ENCODE peak calls at places on chromosomes 1 and 21, in eight cellular contexts. One of them, this sample, is unnamed.

GRCh38 chr1:54794401-54795099 is 6.6 kb downstream of the TTC22 start:
- DNase-seq in DND-41: no peak
- DNase-seq in PC-9: peak
- DNase-seq in kidney: no peak
- DNase-seq in naive thymus-derived CD4-positive, alpha-beta T cell: no peak
- DNase-seq in GM06990: no peak
- DNase-seq in SK-N-MC: no peak
- DNase-seq in brain microvascular endothelial cell: no peak
- DNase-seq in this sample: no peak

GRCh38 chr1:183993132-183993531 is 44.4 kb downstream of the COLGALT2 start:
- DNase-seq in DND-41: no peak
- DNase-seq in PC-9: no peak
- DNase-seq in kidney: no peak
- DNase-seq in naive thymus-derived CD4-positive, alpha-beta T cell: no peak
- DNase-seq in GM06990: no peak
- DNase-seq in SK-N-MC: no peak
- DNase-seq in brain microvascular endothelial cell: no peak
- DNase-seq in this sample: peak

GRCh38 chr1:91872560-91873081 is 13.3 kb downstream of the TGFBR3 start:
- DNase-seq in DND-41: peak
- DNase-seq in PC-9: peak
- DNase-seq in kidney: no peak
- DNase-seq in naive thymus-derived CD4-positive, alpha-beta T cell: no peak
- DNase-seq in GM06990: no peak
- DNase-seq in SK-N-MC: no peak
- DNase-seq in brain microvascular endothelial cell: no peak
- DNase-seq in this sample: peak

GRCh38 chr21:14945176-14945575 is 119.6 kb downstream of the NRIP1 start:
- DNase-seq in DND-41: no peak
- DNase-seq in PC-9: no peak
- DNase-seq in kidney: no peak
- DNase-seq in naive thymus-derived CD4-positive, alpha-beta T cell: no peak
- DNase-seq in GM06990: no peak
- DNase-seq in SK-N-MC: no peak
- DNase-seq in brain microvascular endothelial cell: no peak
- DNase-seq in this sample: no peak

GRCh38 chr1:99645199-99645598 is 714 bp upstream of the PALMD start:
- DNase-seq in DND-41: no peak
- DNase-seq in PC-9: peak
- DNase-seq in kidney: no peak
- DNase-seq in naive thymus-derived CD4-positive, alpha-beta T cell: no peak
- DNase-seq in GM06990: no peak
- DNase-seq in SK-N-MC: no peak
- DNase-seq in brain microvascular endothelial cell: no peak
- DNase-seq in this sample: no peak

GRCh38 chr1:81554534-81554933 is 246.2 kb upstream of the ADGRL2 start:
- DNase-seq in DND-41: no peak
- DNase-seq in PC-9: no peak
- DNase-seq in kidney: no peak
- DNase-seq in naive thymus-derived CD4-positive, alpha-beta T cell: no peak
- DNase-seq in GM06990: no peak
- DNase-seq in SK-N-MC: no peak
- DNase-seq in brain microvascular endothelial cell: no peak
- DNase-seq in this sample: no peak

GRCh38 chr1:93768380-93768863 is 86.8 kb upstream of the BCAR3 start:
- DNase-seq in DND-41: no peak
- DNase-seq in PC-9: no peak
- DNase-seq in kidney: no peak
- DNase-seq in naive thymus-derived CD4-positive, alpha-beta T cell: no peak
- DNase-seq in GM06990: no peak
- DNase-seq in SK-N-MC: peak
- DNase-seq in brain microvascular endothelial cell: no peak
- DNase-seq in this sample: no peak

GRCh38 chr1:218346391-218347204 is 1.5 kb downstream of the TGFB2 start:
- DNase-seq in DND-41: no peak
- DNase-seq in PC-9: peak
- DNase-seq in kidney: peak
- DNase-seq in naive thymus-derived CD4-positive, alpha-beta T cell: no peak
- DNase-seq in GM06990: peak
- DNase-seq in SK-N-MC: no peak
- DNase-seq in brain microvascular endothelial cell: no peak
- DNase-seq in this sample: no peak

GRCh38 chr1:216183427-216183826 is 239.8 kb downstream of the USH2A start:
- DNase-seq in DND-41: no peak
- DNase-seq in PC-9: no peak
- DNase-seq in kidney: no peak
- DNase-seq in naive thymus-derived CD4-positive, alpha-beta T cell: no peak
- DNase-seq in GM06990: no peak
- DNase-seq in SK-N-MC: no peak
- DNase-seq in brain microvascular endothelial cell: no peak
- DNase-seq in this sample: no peak

GRCh38 chr1:24540051-24540905 is 15.6 kb upstream of the NCMAP start:
- DNase-seq in DND-41: no peak
- DNase-seq in PC-9: no peak
- DNase-seq in kidney: no peak
- DNase-seq in naive thymus-derived CD4-positive, alpha-beta T cell: no peak
- DNase-seq in GM06990: no peak
- DNase-seq in SK-N-MC: no peak
- DNase-seq in brain microvascular endothelial cell: no peak
- DNase-seq in this sample: no peak

GRCh38 chr1:38800720-38801671 is 58.6 kb downstream of the RRAGC start:
- DNase-seq in DND-41: no peak
- DNase-seq in PC-9: no peak
- DNase-seq in kidney: no peak
- DNase-seq in naive thymus-derived CD4-positive, alpha-beta T cell: no peak
- DNase-seq in GM06990: no peak
- DNase-seq in SK-N-MC: no peak
- DNase-seq in brain microvascular endothelial cell: no peak
- DNase-seq in this sample: no peak

GRCh38 chr1:186806477-186806876 is 22.3 kb upstream of the PLA2G4A start:
- DNase-seq in DND-41: no peak
- DNase-seq in PC-9: no peak
- DNase-seq in kidney: no peak
- DNase-seq in naive thymus-derived CD4-positive, alpha-beta T cell: no peak
- DNase-seq in GM06990: no peak
- DNase-seq in SK-N-MC: no peak
- DNase-seq in brain microvascular endothelial cell: peak
- DNase-seq in this sample: peak

GRCh38 chr1:182259229-182259872 is 132.2 kb downstream of the GLUL start:
- DNase-seq in DND-41: peak
- DNase-seq in PC-9: peak
- DNase-seq in kidney: no peak
- DNase-seq in naive thymus-derived CD4-positive, alpha-beta T cell: peak
- DNase-seq in GM06990: peak
- DNase-seq in SK-N-MC: peak
- DNase-seq in brain microvascular endothelial cell: no peak
- DNase-seq in this sample: peak

DNA sequence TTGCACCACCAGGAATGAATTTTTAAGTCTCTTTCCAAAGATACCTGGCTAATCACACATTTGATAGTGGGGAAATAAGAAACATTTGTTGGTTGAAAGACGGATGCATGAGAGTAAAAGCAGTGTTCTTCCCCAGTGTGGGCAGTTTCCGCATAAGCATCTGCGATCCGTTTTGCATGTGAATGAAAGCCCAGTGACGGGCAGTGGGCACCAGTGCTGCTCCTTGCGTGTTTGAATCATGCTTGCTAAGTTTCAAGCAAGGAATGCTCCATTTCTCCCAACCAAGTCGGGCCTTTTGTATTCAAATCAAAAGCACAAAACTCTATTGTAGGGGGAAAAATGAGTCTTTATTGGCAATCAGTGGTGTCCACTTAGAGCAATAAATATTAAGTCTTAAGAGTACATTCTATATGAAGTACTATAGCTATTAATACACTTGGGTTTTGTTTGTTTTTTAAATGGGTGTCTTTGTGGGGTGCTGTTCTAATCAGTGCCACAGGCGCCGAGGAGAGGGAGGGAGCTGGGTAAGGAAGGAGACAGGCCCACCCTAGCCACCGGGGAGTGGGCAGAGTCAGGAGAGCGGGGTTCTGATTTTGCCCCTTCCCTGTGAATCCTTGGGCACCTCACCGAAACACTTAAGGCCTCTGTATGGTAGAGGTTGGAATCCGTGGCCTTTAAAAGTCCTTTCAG is 750 bp upstream of the PTGFRN start:
- DNase-seq in DND-41: no peak
- DNase-seq in PC-9: no peak
- DNase-seq in kidney: no peak
- DNase-seq in naive thymus-derived CD4-positive, alpha-beta T cell: no peak
- DNase-seq in GM06990: no peak
- DNase-seq in SK-N-MC: no peak
- DNase-seq in brain microvascular endothelial cell: no peak
- DNase-seq in this sample: no peak
- H3K4me3 ChIP-seq in DND-41: no peak
- H3K4me3 ChIP-seq in PC-9: peak
- H3K4me3 ChIP-seq in kidney: no peak
- H3K4me3 ChIP-seq in naive thymus-derived CD4-positive, alpha-beta T cell: no peak
- H3K4me3 ChIP-seq in GM06990: no peak
- H3K4me3 ChIP-seq in SK-N-MC: peak
- H3K4me3 ChIP-seq in brain microvascular endothelial cell: peak
- H3K4me3 ChIP-seq in this sample: no peak

GRCh38 chr1:66333463-66334232 is 200.3 kb upstream of the SGIP1 start:
- DNase-seq in DND-41: no peak
- DNase-seq in PC-9: no peak
- DNase-seq in kidney: peak
- DNase-seq in naive thymus-derived CD4-positive, alpha-beta T cell: no peak
- DNase-seq in GM06990: no peak
- DNase-seq in SK-N-MC: no peak
- DNase-seq in brain microvascular endothelial cell: no peak
- DNase-seq in this sample: no peak

GRCh38 chr1:66335125-66335524 is 198.8 kb upstream of the SGIP1 start:
- DNase-seq in DND-41: no peak
- DNase-seq in PC-9: no peak
- DNase-seq in kidney: no peak
- DNase-seq in naive thymus-derived CD4-positive, alpha-beta T cell: no peak
- DNase-seq in GM06990: no peak
- DNase-seq in SK-N-MC: no peak
- DNase-seq in brain microvascular endothelial cell: no peak
- DNase-seq in this sample: no peak

GRCh38 chr1:66332524-66332853 is 201.5 kb upstream of the SGIP1 start:
- DNase-seq in DND-41: no peak
- DNase-seq in PC-9: no peak
- DNase-seq in kidney: no peak
- DNase-seq in naive thymus-derived CD4-positive, alpha-beta T cell: no peak
- DNase-seq in GM06990: no peak
- DNase-seq in SK-N-MC: no peak
- DNase-seq in brain microvascular endothelial cell: no peak
- DNase-seq in this sample: no peak

GRCh38 chr1:66335859-66336640 is 197.9 kb upstream of the SGIP1 start:
- DNase-seq in DND-41: no peak
- DNase-seq in PC-9: no peak
- DNase-seq in kidney: peak
- DNase-seq in naive thymus-derived CD4-positive, alpha-beta T cell: peak
- DNase-seq in GM06990: peak
- DNase-seq in SK-N-MC: no peak
- DNase-seq in brain microvascular endothelial cell: peak
- DNase-seq in this sample: no peak

DNA sequence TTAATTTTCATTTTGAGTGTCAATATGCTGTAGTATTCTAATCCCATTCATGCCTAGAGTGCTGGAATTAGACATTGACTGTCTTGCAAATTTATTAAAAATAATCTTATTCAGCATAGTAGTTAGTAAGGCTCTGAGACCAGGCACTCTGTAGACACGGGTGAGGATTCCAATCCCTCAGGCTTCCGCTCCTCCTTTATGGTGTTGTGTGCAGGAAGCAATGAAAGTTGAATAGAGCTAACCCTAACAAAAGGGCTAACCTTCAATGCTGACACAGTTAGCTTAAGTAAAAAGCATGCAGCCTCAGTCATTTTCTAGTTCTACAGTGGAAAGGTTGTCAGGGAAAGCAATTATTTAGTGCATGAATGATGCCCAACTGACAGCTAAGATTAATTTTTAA is 199.6 kb upstream of the SGIP1 start:
- DNase-seq in DND-41: no peak
- DNase-seq in PC-9: no peak
- DNase-seq in kidney: no peak
- DNase-seq in naive thymus-derived CD4-positive, alpha-beta T cell: no peak
- DNase-seq in GM06990: no peak
- DNase-seq in SK-N-MC: no peak
- DNase-seq in brain microvascular endothelial cell: no peak
- DNase-seq in this sample: no peak
- H3K4me3 ChIP-seq in DND-41: no peak
- H3K4me3 ChIP-seq in PC-9: no peak
- H3K4me3 ChIP-seq in kidney: peak
- H3K4me3 ChIP-seq in naive thymus-derived CD4-positive, alpha-beta T cell: peak
- H3K4me3 ChIP-seq in GM06990: peak
- H3K4me3 ChIP-seq in SK-N-MC: peak
- H3K4me3 ChIP-seq in brain microvascular endothelial cell: no peak
- H3K4me3 ChIP-seq in this sample: no peak

DNA sequence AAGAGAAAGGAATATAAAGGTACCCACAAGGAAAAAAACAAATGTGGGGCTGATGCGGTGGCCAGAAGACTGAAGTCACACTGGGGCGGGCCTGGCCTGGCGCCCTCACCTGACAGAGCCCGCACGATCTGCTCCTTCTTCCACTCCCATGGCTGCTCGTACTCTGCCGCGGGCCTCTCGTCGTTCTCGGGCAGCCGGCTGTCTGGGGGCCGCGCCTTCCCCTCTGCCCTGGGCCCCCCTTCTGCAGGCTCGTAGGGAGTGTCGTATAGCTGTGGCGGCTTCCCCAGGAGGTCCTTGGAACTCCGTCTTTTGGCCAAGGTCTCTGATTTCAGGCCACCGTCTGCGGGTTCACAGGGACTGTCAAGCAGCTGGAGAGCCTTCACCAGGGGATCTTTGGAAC is 13.1 kb upstream of the TDRD10 start:
- DNase-seq in DND-41: no peak
- DNase-seq in PC-9: no peak
- DNase-seq in kidney: no peak
- DNase-seq in naive thymus-derived CD4-positive, alpha-beta T cell: no peak
- DNase-seq in GM06990: no peak
- DNase-seq in SK-N-MC: no peak
- DNase-seq in brain microvascular endothelial cell: no peak
- DNase-seq in this sample: no peak
- H3K4me3 ChIP-seq in DND-41: no peak
- H3K4me3 ChIP-seq in PC-9: no peak
- H3K4me3 ChIP-seq in kidney: no peak
- H3K4me3 ChIP-seq in naive thymus-derived CD4-positive, alpha-beta T cell: no peak
- H3K4me3 ChIP-seq in GM06990: no peak
- H3K4me3 ChIP-seq in SK-N-MC: no peak
- H3K4me3 ChIP-seq in brain microvascular endothelial cell: no peak
- H3K4me3 ChIP-seq in this sample: no peak

DNA sequence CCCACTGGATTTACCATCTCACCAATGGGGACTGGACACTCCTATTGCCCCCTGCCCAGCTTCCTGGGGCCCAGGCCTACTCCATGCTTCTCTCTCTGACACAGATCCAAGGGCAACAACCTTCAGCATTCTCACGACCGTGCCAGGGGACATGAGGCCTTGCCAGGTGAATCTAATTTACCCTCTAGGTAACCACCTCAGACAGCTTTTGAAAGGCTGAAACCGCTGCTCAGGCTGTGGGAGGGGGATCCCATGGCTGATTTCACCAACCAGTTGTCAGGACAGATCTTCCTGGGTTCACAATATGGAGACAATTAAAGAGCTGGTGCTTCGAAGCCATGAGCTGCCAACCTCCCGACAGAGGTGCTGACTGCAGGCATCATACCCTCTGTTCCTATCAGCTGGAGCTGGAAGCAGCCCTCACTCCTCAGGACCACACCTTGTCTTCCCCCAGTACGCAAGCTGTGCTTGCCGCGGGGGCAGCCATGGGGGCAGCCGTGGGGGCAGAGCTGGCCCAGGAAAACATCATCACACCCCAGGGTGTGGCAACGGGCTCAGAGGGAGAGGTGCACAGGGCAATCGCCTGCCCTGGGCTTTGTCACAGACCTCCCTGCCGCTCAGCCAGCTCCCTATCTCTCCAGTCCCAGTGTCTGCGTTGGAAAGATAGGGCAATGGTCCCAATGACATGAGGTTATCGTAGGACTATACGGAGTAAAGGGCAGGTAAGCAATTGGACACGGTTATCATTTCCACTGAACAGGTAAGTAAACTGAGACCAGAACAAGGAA is 120.2 kb downstream of the DMRTB1 start:
- DNase-seq in DND-41: no peak
- DNase-seq in PC-9: no peak
- DNase-seq in kidney: no peak
- DNase-seq in naive thymus-derived CD4-positive, alpha-beta T cell: no peak
- DNase-seq in GM06990: no peak
- DNase-seq in SK-N-MC: no peak
- DNase-seq in brain microvascular endothelial cell: no peak
- DNase-seq in this sample: no peak
- H3K4me3 ChIP-seq in DND-41: no peak
- H3K4me3 ChIP-seq in PC-9: no peak
- H3K4me3 ChIP-seq in kidney: no peak
- H3K4me3 ChIP-seq in naive thymus-derived CD4-positive, alpha-beta T cell: no peak
- H3K4me3 ChIP-seq in GM06990: no peak
- H3K4me3 ChIP-seq in SK-N-MC: no peak
- H3K4me3 ChIP-seq in brain microvascular endothelial cell: no peak
- H3K4me3 ChIP-seq in this sample: no peak

This sample was measured in Jurkat, Clone E6-1.